ENCODE peak calls at places on chromosomes 4 and X, in five cellular contexts. W, Y, C, S and A are unnamed samples.

GRCh38 chr4:6855692-6856297 is 53.8 kb upstream of the TBC1D14 start:
- DNase-seq in W (no peak), Y (peak), C (no peak), S (no peak), A (no peak)

GRCh38 chrX:7552758-7553157 is 290.2 kb upstream of the VCX start:
- DNase-seq in W (no peak), Y (no peak), C (no peak), S (no peak), A (no peak)

GRCh38 chr4:78797777-78798284 is 21.7 kb downstream of the BMP2K start:
- DNase-seq in W (no peak), Y (no peak), C (no peak), S (no peak), A (no peak)

GRCh38 chrX:66050140-66050569 is 10.3 kb upstream of the VSIG4 start:
- DNase-seq in W (no peak), Y (no peak), C (no peak), S (no peak), A (no peak)

GRCh38 chrX:23003121-23003520 is 3.4 kb downstream of the DDX53 start:
- DNase-seq in W (no peak), Y (peak), C (no peak), S (no peak), A (no peak)

GRCh38 chr4:171202908-171203307 is 610.3 kb upstream of the GALNTL6 start:
- DNase-seq in W (no peak), Y (no peak), C (no peak), S (no peak), A (no peak)

GRCh38 chr4:165489786-165490185 is 111.0 kb downstream of the CPE start:
- DNase-seq in W (no peak), Y (no peak), C (no peak), S (no peak), A (no peak)

GRCh38 chr4:4408576-4409335 is 21.9 kb downstream of the NSG1 start:
- DNase-seq in W (no peak), Y (no peak), C (no peak), S (no peak), A (no peak)

GRCh38 chrX:107894038-107894437 is 68.4 kb downstream of the MID2 start:
- DNase-seq in W (no peak), Y (peak), C (no peak), S (no peak), A (peak)

GRCh38 chr4:152515678-152516077 is 20.2 kb downstream of the FBXW7 start:
- DNase-seq in W (no peak), Y (peak), C (no peak), S (no peak), A (no peak)

GRCh38 chrX:130896816-130897508 is 6.0 kb downstream of the ENOX2 start:
- DNase-seq in W (no peak), Y (no peak), C (no peak), S (no peak), A (no peak)

GRCh38 chr4:142126890-142127497 is 490.6 kb downstream of the IL15 start:
- DNase-seq in W (no peak), Y (peak), C (no peak), S (peak), A (peak)

GRCh38 chr4:98341309-98341708 is 80.1 kb downstream of the RAP1GDS1 start:
- DNase-seq in W (no peak), Y (no peak), C (no peak), S (no peak), A (no peak)

GRCh38 chr4:175298119-175298518 is 380.0 kb downstream of the ADAM29 start:
- DNase-seq in W (no peak), Y (peak), C (no peak), S (no peak), A (no peak)